ENCODE peak calls at places on chromosomes 7 and 10, in five cellular contexts. M is HCT116, U is thoracic aorta, B is pancreas, N is upper lobe of right lung. Q is an unnamed sample.
A peak's percentile ranks its signal among the peaks of the same experiment; 100 is the strongest.

GRCh38 chr7:137081694-137082093 is 213.2 kb downstream of the CHRM2 start:
- DNase-seq in M (no peak), U (no peak), B (peak; percentile 44), N (no peak), Q (no peak)

GRCh38 chr10:45181483-45181882 is 133.9 kb downstream of the OR13A1 start:
- DNase-seq in M (no peak), U (no peak), B (no peak), N (no peak), Q (no peak)

GRCh38 chr10:87752571-87752970 is 65.5 kb downstream of the ATAD1 start:
- DNase-seq in M (no peak), U (no peak), B (no peak), N (no peak), Q (no peak)

GRCh38 chr10:48446785-48447184 is 140.3 kb downstream of the MAPK8 start:
- DNase-seq in M (no peak), U (no peak), B (no peak), N (peak; percentile 68), Q (no peak)

GRCh38 chr7:148941598-148942280 is 57.6 kb upstream of the EZH2 start:
- DNase-seq in M (peak; percentile 75), U (no peak), B (peak; percentile 59), N (peak; percentile 83), Q (peak; percentile 77)

GRCh38 chr10:49388161-49388560 is 7.7 kb downstream of the DRGX start:
- DNase-seq in M (no peak), U (no peak), B (no peak), N (no peak), Q (no peak)

GRCh38 chr10:98485959-98486358 is 39.2 kb upstream of the HPS1 start:
- DNase-seq in M (no peak), U (no peak), B (no peak), N (no peak), Q (no peak)

GRCh38 chr7:157514306-157514705 is 177.5 kb downstream of the DNAJB6 start:
- DNase-seq in M (no peak), U (no peak), B (no peak), N (peak; percentile 22), Q (peak; percentile 39)

GRCh38 chr10:8908013-8908412 is 853.5 kb downstream of the GATA3 start:
- DNase-seq in M (no peak), U (no peak), B (no peak), N (no peak), Q (no peak)

GRCh38 chr7:92244803-92245486 is 769 bp downstream of the KRIT1 start:
- DNase-seq in M (no peak), U (no peak), B (no peak), N (no peak), Q (no peak)

GRCh38 chr7:73704640-73705550 is 14.6 kb downstream of the STX1A start:
- DNase-seq in M (no peak), U (no peak), B (no peak), N (peak; percentile 80), Q (no peak)

GRCh38 chr7:45031829-45032228 is 31.8 kb downstream of the CCM2 start:
- DNase-seq in M (no peak), U (no peak), B (no peak), N (no peak), Q (no peak)

GRCh38 chr10:24912214-24912613 is 40.2 kb downstream of the PRTFDC1 start:
- DNase-seq in M (no peak), U (no peak), B (no peak), N (no peak), Q (no peak)

GRCh38 chr7:115561341-115562110 is 469.0 kb downstream of the TFEC start:
- DNase-seq in M (no peak), U (no peak), B (no peak), N (no peak), Q (no peak)

GRCh38 chr10:89744021-89744420 is 42.6 kb downstream of the KIF20B start:
- DNase-seq in M (no peak), U (no peak), B (no peak), N (no peak), Q (no peak)

GRCh38 chr7:489876-490275 is 29.8 kb downstream of the PDGFA start:
- DNase-seq in M (no peak), U (no peak), B (peak; percentile 7), N (peak; percentile 33), Q (no peak)

GRCh38 chr10:44369851-44370250 is 15.0 kb downstream of the CXCL12 start:
- DNase-seq in M (no peak), U (no peak), B (no peak), N (no peak), Q (no peak)

GRCh38 chr10:71873582-71874182 is 22.6 kb upstream of the PSAP start:
- DNase-seq in M (no peak), U (no peak), B (no peak), N (no peak), Q (no peak)

GRCh38 chr10:119806334-119807130 is 66.1 kb downstream of the MCMBP start:
- DNase-seq in M (no peak), U (no peak), B (no peak), N (no peak), Q (no peak)

GRCh38 chr7:70647801-70648491 is 484.0 kb upstream of the GALNT17 start:
- DNase-seq in M (no peak), U (no peak), B (no peak), N (no peak), Q (peak; percentile 84)

GRCh38 chr7:132250480-132251326 is 325.6 kb downstream of the PLXNA4 start:
- DNase-seq in M (no peak), U (no peak), B (no peak), N (no peak), Q (no peak)
- H3K27ac ChIP-seq in M (no peak overlapping the region), U (no peak overlapping the region), B (peak overlapping the region; percentile 78), N (no peak overlapping the region), Q (no peak overlapping the region)

DNA sequence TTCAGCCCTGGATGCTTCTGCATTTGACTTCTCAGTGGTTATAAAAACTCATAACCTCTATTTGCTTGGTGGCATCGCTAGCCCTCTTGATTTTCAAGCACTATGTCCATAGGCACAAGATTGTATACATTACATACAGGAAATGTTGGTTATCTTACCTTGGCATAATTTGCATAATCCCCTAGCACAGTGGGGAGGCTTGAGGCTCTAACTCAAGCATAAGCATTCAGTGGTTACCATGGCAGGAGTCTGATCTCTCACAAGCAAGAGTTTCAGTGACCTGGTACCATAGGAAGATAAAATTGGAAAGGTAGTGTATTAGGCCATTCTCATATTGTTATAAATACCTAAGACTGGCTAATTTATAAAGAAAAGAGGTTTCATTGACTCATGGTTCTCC is 121.8 kb downstream of the PLXDC2 start:
- DNase-seq in M (no peak), U (no peak), B (no peak), N (no peak), Q (no peak)
- H3K27ac ChIP-seq in M (no peak overlapping the region), U (no peak overlapping the region), B (no peak overlapping the region), N (no peak overlapping the region), Q (no peak overlapping the region)

DNA sequence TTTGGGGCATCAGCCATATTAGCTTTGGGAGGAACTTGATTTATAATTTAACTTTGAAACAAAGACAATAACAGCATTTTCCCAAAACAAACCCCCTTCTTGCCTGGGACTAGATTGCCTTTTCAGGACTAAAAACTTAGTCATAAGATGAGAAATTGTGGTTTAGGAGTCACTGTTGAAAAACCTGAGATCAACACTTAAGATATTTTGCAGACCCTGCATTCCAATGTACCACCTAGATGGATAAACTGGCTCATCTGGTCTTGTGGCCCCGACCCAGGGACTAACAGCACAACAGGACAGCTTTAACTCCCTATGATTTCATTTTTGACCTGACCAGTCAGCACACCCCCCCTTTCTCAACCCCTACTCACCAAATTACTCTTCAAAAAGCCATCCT is 1165.4 kb downstream of the XPNPEP1 start:
- DNase-seq in M (no peak), U (no peak), B (no peak), N (no peak), Q (no peak)
- H3K27ac ChIP-seq in M (no peak overlapping the region), U (no peak overlapping the region), B (no peak overlapping the region), N (no peak overlapping the region), Q (no peak overlapping the region)

DNA sequence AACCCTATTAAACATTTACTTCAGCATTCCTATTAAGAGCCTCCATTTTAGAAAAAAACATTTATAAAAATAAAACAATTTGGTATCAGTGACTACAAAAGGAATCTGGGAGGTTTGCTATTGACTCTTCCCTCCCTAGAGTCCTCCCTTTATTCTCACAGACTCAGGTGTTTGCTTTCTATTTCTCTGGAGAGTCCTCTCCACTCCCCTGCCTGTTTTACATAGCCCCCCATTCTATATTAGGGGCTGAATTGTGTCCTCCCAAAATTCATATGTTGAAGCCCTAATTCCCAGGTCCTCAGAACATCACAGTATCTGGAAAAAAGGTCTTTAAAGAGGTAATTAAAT is 69.8 kb downstream of the COA1 start:
- DNase-seq in M (no peak), U (no peak), B (no peak), N (no peak), Q (no peak)
- H3K27ac ChIP-seq in M (no peak overlapping the region), U (peak overlapping the region; percentile 70), B (peak overlapping the region; percentile 80), N (no peak overlapping the region), Q (no peak overlapping the region)

DNA sequence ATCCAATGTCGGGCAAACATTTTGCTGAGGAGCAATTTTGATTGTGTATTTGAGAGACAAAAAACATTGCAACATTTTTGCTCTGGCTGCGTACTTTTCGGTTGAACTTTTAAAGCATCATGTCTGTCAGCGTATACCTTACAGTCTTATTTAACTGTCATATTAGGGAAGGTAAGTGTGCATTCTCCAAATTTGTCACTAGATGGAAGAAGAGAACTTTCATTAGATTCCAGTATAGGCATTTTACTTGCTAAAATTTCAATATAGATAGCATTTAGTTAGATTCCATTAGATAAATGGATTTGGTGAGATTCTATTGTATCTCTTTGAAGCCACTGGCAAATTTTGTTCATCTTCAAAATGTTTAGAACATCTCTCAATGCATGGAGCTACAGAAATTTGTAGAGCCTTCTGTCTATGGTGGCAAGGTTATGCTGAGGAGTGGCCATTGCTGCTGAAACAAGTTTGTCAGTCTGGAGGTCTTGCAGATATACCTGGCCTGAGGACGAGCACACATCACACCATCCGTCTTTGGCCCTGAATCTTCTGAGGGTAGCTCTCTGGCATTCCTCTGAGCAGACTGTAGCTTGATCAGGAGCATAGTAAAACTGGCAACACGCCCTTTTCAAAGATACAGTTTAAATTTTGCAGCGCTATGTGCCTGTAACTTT is 437.5 kb upstream of the MBL2 start:
- DNase-seq in M (no peak), U (no peak), B (no peak), N (no peak), Q (no peak)
- H3K27ac ChIP-seq in M (no peak overlapping the region), U (no peak overlapping the region), B (no peak overlapping the region), N (no peak overlapping the region), Q (no peak overlapping the region)

DNA sequence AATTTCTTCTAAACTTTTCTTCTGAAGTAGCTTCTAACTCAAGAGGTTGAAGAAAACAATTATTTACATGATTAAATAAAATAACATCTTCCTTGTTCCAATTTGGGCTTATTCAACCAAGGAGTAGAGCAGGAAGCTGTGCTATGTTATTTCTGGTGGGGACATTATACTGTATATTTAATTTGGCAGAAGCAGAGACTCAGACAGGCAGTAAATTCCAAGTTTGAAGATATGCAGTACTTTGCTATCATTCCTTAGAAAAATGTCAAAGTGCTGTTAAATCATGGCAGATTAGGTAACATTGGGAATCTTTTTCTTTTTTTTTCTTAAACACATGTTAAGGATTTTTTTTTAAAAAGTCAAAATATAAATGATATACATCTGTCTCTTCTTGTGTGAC is 190.1 kb downstream of the SUGCT start:
- DNase-seq in M (no peak), U (no peak), B (no peak), N (no peak), Q (no peak)
- H3K27ac ChIP-seq in M (no peak overlapping the region), U (no peak overlapping the region), B (no peak overlapping the region), N (no peak overlapping the region), Q (no peak overlapping the region)

Q was measured in Peyer's patch.